ENCODE peak calls at places on chromosomes 7 and 10, in eight cellular contexts. C is neural progenitor cell, F is neuronal stem cell, A is fibroblast of lung, M is lower lobe of right lung, N is stomach, J is aorta, G is suprapubic skin. S is an unnamed sample. For H3K4me1, the result is how much of the 10 kb centered on the place peaks cover.

GRCh38 chr10:68153473-68154210 is 44.4 kb downstream of the MYPN start:
- DNase-seq in A (peak), N (peak), F (no peak), J (no peak), G (no peak), C (no peak), M (no peak), S (peak)

GRCh38 chr10:112262556-112262955 is 20.6 kb upstream of the TECTB start:
- DNase-seq in A (no peak), F (no peak), N (no peak), J (no peak), C (no peak), M (no peak), G (no peak), S (no peak)

GRCh38 chr7:48837266-48837665 is 87.1 kb upstream of the CDC14C start:
- DNase-seq in J (no peak), A (no peak), G (no peak), F (no peak), C (no peak), N (no peak), M (no peak), S (no peak)

GRCh38 chr10:53153831-53154230 is 381.2 kb upstream of the MBL2 start:
- DNase-seq in F (no peak), C (no peak), G (no peak), A (no peak), M (no peak), N (no peak), J (no peak), S (no peak)

GRCh38 chr7:111982133-111982532 is 224.1 kb downstream of the DOCK4 start:
- DNase-seq in F (no peak), M (no peak), A (no peak), J (no peak), G (no peak), C (no peak), N (no peak), S (no peak)

GRCh38 chr10:126017961-126018560 is 121.7 kb downstream of the FANK1 start:
- DNase-seq in M (no peak), G (no peak), J (no peak), N (no peak), C (no peak), F (no peak), A (peak), S (no peak)

GRCh38 chr10:32332299-32332750 is 14.6 kb downstream of the EPC1 start:
- DNase-seq in C (no peak), G (no peak), F (no peak), M (no peak), A (peak), J (no peak), N (no peak), S (no peak)

GRCh38 chr10:819326-819725 is 112.2 kb downstream of the LARP4B start:
- DNase-seq in F (no peak), C (no peak), M (no peak), G (no peak), J (no peak), N (no peak), A (peak), S (no peak)

GRCh38 chr7:51113962-51114361 is 202.6 kb downstream of the COBL start:
- DNase-seq in J (no peak), N (no peak), C (no peak), A (no peak), F (no peak), M (no peak), G (no peak), S (no peak)

GRCh38 chr10:95814011-95814727 is 58.2 kb downstream of the ENTPD1 start:
- DNase-seq in F (no peak), A (peak), G (peak), C (no peak), J (no peak), M (no peak), N (no peak), S (no peak)

GRCh38 chr10:48464121-48464870 is 140.6 kb downstream of the ARHGAP22 start:
- DNase-seq in M (no peak), F (no peak), C (no peak), G (peak), N (peak), A (no peak), J (no peak), S (no peak)

GRCh38 chr7:46162582-46162981 is 241.5 kb upstream of the IGFBP3 start:
- DNase-seq in N (no peak), C (no peak), F (no peak), M (no peak), J (no peak), G (no peak), A (no peak), S (no peak)

GRCh38 chr10:115355162-115355760 is 262.1 kb downstream of the ATRNL1 start:
- DNase-seq in C (peak), G (no peak), A (peak), M (no peak), J (no peak), F (peak), N (no peak), S (peak)

GRCh38 chr10:81179805-81180452 is 642.2 kb downstream of the SH2D4B start:
- DNase-seq in C (peak), G (no peak), F (peak), M (no peak), A (no peak), J (no peak), N (no peak), S (no peak)

GRCh38 chr7:88614736-88615135 is 144.8 kb upstream of the ZNF804B start:
- DNase-seq in J (no peak), C (no peak), G (no peak), N (no peak), A (no peak), M (no peak), F (no peak), S (no peak)

GRCh38 chr7:50648076-50648475 is 82.9 kb upstream of the DDC start:
- DNase-seq in N (no peak), C (peak), M (no peak), F (no peak), A (no peak), J (peak), G (no peak), S (no peak)

GRCh38 chr7:12827920-12828319 is 140.5 kb downstream of the ARL4A start:
- DNase-seq in F (no peak), G (no peak), J (no peak), C (no peak), N (no peak), A (peak), M (no peak), S (no peak)

GRCh38 chr7:158371856-158372255 is 215.8 kb downstream of the PTPRN2 start:
- DNase-seq in M (no peak), G (no peak), A (no peak), J (peak), F (no peak), N (no peak), C (no peak), S (no peak)

GRCh38 chr7:73972614-73973013 is 55.4 kb upstream of the ELN start:
- DNase-seq in C (no peak), F (no peak), M (peak), A (no peak), J (peak), N (peak), G (peak), S (no peak)

GRCh38 chr7:1696671-1697498 is 26.8 kb downstream of the ELFN1 start:
- DNase-seq in N (no peak), M (peak), J (peak), G (peak), F (no peak), A (no peak), C (no peak), S (no peak)

GRCh38 chr7:100585511-100586265 is at the start of gene LRCH4:
- DNase-seq in A (peak), F (no peak), G (peak), J (no peak), M (peak), N (peak), C (peak), S (no peak)

GRCh38 chr7:104958278-104958903 is 55.6 kb upstream of the KMT2E start:
- DNase-seq in C (no peak), G (no peak), F (no peak), A (peak), M (no peak), J (no peak), N (peak), S (no peak)

GRCh38 chr7:79968249-79968648 is 166.4 kb upstream of the GNAI1 start:
- DNase-seq in G (no peak), C (no peak), F (no peak), N (no peak), A (no peak), M (no peak), J (no peak), S (no peak)

GRCh38 chr10:93560541-93560940 is 5.9 kb upstream of the FFAR4 start:
- DNase-seq in A (no peak), M (no peak), C (no peak), G (no peak), J (no peak), F (no peak), N (no peak), S (no peak)

GRCh38 chr7:106283831-106284515 is 810 bp downstream of the NAMPT start:
- DNase-seq in J (peak), G (peak), A (peak), F (peak), C (no peak), M (peak), N (peak), S (peak)

GRCh38 chr10:22320591-22321155 is at the start of gene BMI1:
- DNase-seq in A (peak), F (peak), J (peak), N (peak), G (peak), C (peak), M (peak), S (no peak)
- H3K4me1 ChIP-seq in A (under half), F (under half), J (under half), N (under half), G (under half), C (under half), M (half or more), S (under half)

DNA sequence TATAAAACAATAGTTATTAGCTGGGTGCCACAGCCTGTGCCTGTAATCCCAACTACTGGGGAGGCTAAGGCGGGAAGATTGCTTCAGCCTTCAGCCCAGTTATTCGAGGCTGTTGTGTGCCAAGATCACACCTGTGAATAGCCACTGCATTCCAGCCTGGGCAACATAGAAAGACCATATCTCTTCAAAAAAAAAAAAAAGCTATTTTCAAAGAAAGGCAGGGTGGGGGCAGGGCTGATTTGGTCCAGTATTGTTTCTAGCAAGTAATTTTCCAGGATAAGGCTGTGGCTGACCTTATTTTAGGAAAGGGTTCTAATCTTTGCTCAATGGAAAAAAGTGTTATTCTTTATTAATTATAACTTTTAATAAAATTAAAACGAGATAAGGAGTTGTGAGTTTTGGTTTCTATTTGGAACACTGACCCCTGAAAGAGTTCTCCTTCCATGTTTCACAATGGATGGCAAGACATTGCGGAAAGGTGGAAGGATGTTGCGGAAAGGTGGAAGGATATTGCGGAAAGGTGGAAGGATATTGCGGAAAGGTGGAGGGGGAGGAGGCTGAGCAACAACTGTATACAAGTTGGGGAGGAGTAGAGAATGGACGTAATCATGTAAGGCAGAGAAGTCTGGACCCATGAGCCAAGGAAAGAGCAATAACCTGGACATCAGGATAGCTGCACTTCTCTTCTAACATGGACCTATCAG is 1.5 kb upstream of the C1GALT1 start:
- DNase-seq in C (no peak), M (no peak), J (no peak), G (no peak), A (no peak), F (no peak), N (no peak), S (no peak)
- H3K4me1 ChIP-seq in C (under half), M (under half), J (under half), G (under half), A (under half), F (under half), N (under half), S (under half)

GRCh38 chr7:137998250-137998649 is 3.6 kb downstream of the CREB3L2 start:
- DNase-seq in A (no peak), J (no peak), M (no peak), C (no peak), G (no peak), N (no peak), F (no peak), S (no peak)

GRCh38 chr7:137996386-137996851 is 5.5 kb downstream of the CREB3L2 start:
- DNase-seq in N (peak), M (no peak), C (no peak), F (no peak), G (no peak), A (peak), J (peak), S (no peak)

GRCh38 chr7:137999496-138000080 is 2.3 kb downstream of the CREB3L2 start:
- DNase-seq in C (no peak), N (no peak), J (no peak), M (no peak), G (no peak), A (no peak), F (no peak), S (no peak)

GRCh38 chr7:137994091-137994688 is 7.7 kb downstream of the CREB3L2 start:
- DNase-seq in A (no peak), J (no peak), N (no peak), G (no peak), F (no peak), M (no peak), C (no peak), S (no peak)

GRCh38 chr7:137996871-137997270 is 5.0 kb downstream of the CREB3L2 start:
- DNase-seq in F (no peak), J (no peak), A (no peak), G (no peak), C (no peak), M (no peak), N (no peak), S (no peak)
- H3K4me1 ChIP-seq in F (under half), J (under half), A (under half), G (half or more), C (under half), M (half or more), N (half or more), S (under half)

GRCh38 chr7:150435047-150435389 is 15.4 kb upstream of the GIMAP8 start:
- DNase-seq in C (no peak), F (no peak), M (no peak), A (no peak), J (no peak), N (no peak), G (no peak), S (no peak)
- H3K4me1 ChIP-seq in C (under half), F (under half), M (under half), A (under half), J (under half), N (under half), G (under half), S (under half)

GRCh38 chr7:130849604-130850003 is 115.6 kb upstream of the KLF14 start:
- DNase-seq in C (no peak), F (no peak), J (no peak), A (no peak), N (no peak), G (no peak), M (no peak), S (no peak)
- H3K4me1 ChIP-seq in C (under half), F (under half), J (under half), A (under half), N (under half), G (under half), M (under half), S (under half)

DNA sequence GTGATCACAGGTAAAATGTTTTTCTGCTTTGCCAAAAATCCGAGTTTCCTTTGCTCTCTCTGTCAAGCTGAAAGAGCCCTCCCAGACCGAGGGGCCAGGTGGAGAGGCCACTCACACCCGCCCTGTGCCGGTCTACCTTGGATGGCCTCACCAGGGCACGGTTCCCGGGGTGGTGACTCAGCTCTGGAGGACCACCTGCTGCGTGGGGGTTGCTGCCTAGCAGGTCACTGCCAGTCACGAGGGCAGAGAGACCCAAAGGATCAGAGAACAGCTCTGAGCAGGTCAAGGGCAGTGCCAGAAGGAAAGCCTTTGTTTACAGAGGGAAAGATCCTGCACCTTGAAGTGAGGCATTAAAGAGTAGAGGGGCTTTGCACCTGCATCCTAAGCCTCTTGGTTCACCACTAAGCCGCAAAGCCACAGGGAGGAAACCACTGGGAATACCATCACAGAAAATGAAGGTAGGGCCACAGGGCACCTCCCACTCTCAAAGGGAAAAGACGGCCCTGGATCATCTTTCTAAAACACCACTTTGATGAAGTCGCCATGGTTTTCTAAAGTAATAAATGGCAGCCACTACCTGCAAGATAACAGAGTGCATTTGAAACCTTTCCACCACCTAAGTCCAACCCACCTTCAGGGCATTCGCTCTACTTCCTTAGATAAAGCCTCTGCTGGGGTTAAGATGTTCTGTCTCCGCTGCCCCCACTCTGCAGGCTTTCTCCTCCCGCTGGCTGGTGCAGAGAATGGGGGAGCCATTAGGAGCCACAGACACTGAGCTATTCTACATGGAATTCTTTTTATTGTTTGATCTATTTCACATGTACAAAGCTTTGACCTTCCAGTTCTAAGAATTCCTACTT is 160.4 kb upstream of the KLF14 start:
- DNase-seq in M (peak), N (peak), G (no peak), A (peak), F (no peak), C (no peak), J (peak), S (no peak)
- H3K4me1 ChIP-seq in M (half or more), N (half or more), G (half or more), A (under half), F (under half), C (under half), J (under half), S (half or more)

DNA sequence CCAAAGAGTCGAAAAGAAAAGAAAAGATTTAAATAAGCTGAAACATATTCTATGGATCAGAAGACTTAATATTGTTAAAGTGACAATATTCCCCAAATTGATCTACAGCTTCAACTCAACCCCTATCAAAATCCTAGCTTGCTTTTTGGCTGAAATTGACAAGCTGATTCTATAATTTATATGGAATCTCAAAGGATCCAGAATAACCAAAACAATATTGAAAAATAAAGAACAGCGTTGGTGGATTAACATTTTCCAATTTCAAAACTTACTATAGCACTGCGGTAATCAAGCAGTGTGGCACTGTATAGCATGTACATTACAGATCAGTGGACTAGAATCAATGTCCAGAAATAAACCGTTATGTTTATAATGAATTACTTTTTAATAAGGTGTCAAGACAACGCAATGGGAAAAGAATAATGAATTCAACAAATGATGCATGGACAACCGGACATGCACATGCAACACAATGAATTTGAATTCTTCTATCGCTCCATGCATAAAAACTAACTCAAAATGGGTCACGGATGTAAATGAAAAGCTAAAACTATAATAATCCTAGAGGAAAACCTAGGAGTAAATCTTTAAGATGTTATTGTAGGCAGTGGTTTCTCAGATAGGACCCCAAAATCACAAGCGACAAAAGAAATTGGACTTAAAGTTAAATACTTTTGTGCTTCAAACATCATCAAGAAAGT is 1.6 kb upstream of the ALOX5 start:
- DNase-seq in J (no peak), N (no peak), M (no peak), F (no peak), G (no peak), C (no peak), A (no peak), S (no peak)
- H3K4me1 ChIP-seq in J (under half), N (under half), M (under half), F (under half), G (under half), C (under half), A (under half), S (under half)

DNA sequence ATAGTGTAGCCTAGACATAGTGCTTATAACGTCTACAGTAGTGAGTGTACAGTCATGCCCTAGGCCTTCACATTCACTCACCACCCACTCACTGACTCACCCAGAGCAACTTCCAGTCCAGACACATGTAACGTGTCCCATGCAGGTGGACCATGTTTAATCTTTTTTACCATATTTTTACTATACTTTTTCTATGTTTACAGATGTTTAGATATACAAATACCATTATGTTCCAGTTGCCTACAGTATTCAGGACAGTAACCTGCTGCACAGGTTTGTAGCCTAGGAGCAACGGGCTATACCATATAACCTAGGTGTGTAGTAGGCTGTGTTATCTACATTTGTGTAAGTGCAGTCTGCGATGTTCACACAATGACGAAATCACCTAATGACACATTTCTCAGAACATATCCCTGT is 11.0 kb downstream of the MPP7 start:
- DNase-seq in F (no peak), J (no peak), A (peak), G (no peak), C (no peak), M (no peak), N (no peak), S (no peak)
- H3K4me1 ChIP-seq in F (under half), J (under half), A (under half), G (under half), C (under half), M (under half), N (under half), S (under half)

DNA sequence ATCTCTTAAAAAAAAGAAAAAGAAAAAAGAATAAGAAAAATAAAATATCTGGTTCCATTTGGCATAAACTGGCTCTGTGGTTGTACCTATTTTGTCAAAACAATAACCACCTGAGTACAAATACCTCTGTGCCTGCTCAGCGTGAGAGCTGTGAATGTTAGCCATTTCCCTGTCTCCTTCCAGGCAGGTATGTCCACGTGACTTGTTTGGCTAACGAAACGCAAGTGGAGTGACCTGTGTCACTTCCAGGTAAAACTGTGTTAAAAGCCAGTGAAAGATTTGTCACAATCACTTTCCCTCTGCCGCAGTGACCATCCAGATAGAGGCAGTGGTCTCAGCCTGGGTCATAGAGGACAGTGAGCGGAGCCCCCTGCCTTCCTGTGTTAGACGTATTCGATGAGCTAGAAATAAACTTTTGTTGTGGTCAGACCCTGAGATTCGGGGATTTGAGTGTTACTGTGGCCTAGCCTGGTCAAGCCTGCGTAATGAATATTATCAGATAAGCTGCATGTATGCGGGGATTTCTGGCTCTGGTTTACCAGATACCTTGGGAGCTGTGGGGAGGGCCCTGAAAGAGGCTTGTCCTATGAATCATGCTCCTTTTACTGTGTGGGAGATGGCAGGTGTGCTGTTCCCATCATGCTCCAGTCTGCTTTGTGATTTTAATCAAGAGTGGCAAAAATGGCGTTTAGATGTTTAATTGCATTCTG is 3.7 kb downstream of the PTER start:
- DNase-seq in G (no peak), N (peak), F (no peak), M (no peak), C (no peak), J (no peak), A (no peak), S (no peak)
- H3K4me1 ChIP-seq in G (under half), N (under half), F (under half), M (under half), C (under half), J (under half), A (under half), S (under half)